ENCODE peak calls at places on chromosomes 16 and 17, in six cellular contexts. D is BJ, H is lung, Y is sigmoid colon, S is endodermal cell, T is mucosa of descending colon. U is an unnamed sample. For H3K36me3, the result is how much of the 10 kb centered on the place peaks cover.

GRCh38 chr17:64572682-64573154 is 65.9 kb downstream of the CEP95 start:
- DNase-seq in D (peak), H (no peak), Y (no peak), S (no peak), T (no peak), U (no peak)

GRCh38 chr17:42783062-42783777 is 2.8 kb downstream of the WNK4 start:
- DNase-seq in D (no peak), H (no peak), Y (no peak), S (peak), T (no peak), U (peak)

GRCh38 chr16:50539053-50539615 is 9.1 kb upstream of the NKD1 start:
- DNase-seq in D (no peak), H (no peak), Y (no peak), S (peak), T (no peak), U (no peak)

GRCh38 chr16:86903068-86903467 is 324.7 kb downstream of the FOXL1 start:
- DNase-seq in D (no peak), H (no peak), Y (no peak), S (no peak), T (no peak), U (no peak)

GRCh38 chr17:40097931-40098845 is 2.2 kb downstream of the NR1D1 start:
- DNase-seq in D (no peak), H (peak), Y (peak), S (no peak), T (peak), U (no peak)

GRCh38 chr16:80682435-80683070 is 121.8 kb downstream of the CDYL2 start:
- DNase-seq in D (peak), H (no peak), Y (no peak), S (no peak), T (no peak), U (no peak)

GRCh38 chr17:49260011-49260921 is 29.7 kb upstream of the PHOSPHO1 start:
- DNase-seq in D (peak), H (peak), Y (peak), S (peak), T (peak), U (peak)

GRCh38 chr16:85755929-85756768 is 5.3 kb upstream of the C16orf74 start:
- DNase-seq in D (no peak), H (no peak), Y (no peak), S (peak), T (no peak), U (no peak)

GRCh38 chr17:48444531-48445247 is 14.7 kb upstream of the SKAP1 start:
- DNase-seq in D (no peak), H (no peak), Y (no peak), S (no peak), T (no peak), U (no peak)

GRCh38 chr17:38750312-38751121 is 2.0 kb upstream of the PSMB3 start:
- DNase-seq in D (no peak), H (no peak), Y (no peak), S (peak), T (no peak), U (no peak)

GRCh38 chr16:5490499-5490898 is 392.9 kb upstream of the EEF2KMT start:
- DNase-seq in D (no peak), H (no peak), Y (no peak), S (peak), T (peak), U (no peak)

GRCh38 chr16:56610609-56611111 is 2.3 kb downstream of the MT2A start:
- DNase-seq in D (no peak), H (no peak), Y (no peak), S (no peak), T (no peak), U (no peak)

GRCh38 chr16:56789360-56789759 is 59.4 kb downstream of the NUP93 start:
- DNase-seq in D (no peak), H (peak), Y (no peak), S (no peak), T (no peak), U (no peak)

GRCh38 chr17:18323007-18323406 is 7.9 kb downstream of the SMCR8 start:
- DNase-seq in D (no peak), H (no peak), Y (peak), S (peak), T (no peak), U (no peak)

GRCh38 chr16:10817514-10817913 is 1.1 kb downstream of the TVP23A start:
- DNase-seq in D (no peak), H (no peak), Y (no peak), S (no peak), T (no peak), U (no peak)

GRCh38 chr16:14164916-14165684 is 94.0 kb downstream of the MRTFB start:
- DNase-seq in D (no peak), H (no peak), Y (no peak), S (no peak), T (no peak), U (no peak)

GRCh38 chr16:67179421-67180080 is 4.2 kb downstream of the MATCAP1 start:
- DNase-seq in D (no peak), H (no peak), Y (no peak), S (peak), T (no peak), U (no peak)

GRCh38 chr17:37147301-37147812 is 198.6 kb downstream of the AATF start:
- DNase-seq in D (no peak), H (no peak), Y (no peak), S (no peak), T (no peak), U (no peak)

GRCh38 chr16:53433930-53434435 is 288 bp upstream of the RBL2 start:
- DNase-seq in D (no peak), H (no peak), Y (no peak), S (no peak), T (no peak), U (no peak)

GRCh38 chr17:4204676-4205075 is 59.1 kb downstream of the ANKFY1 start:
- DNase-seq in D (peak), H (peak), Y (peak), S (no peak), T (no peak), U (no peak)

GRCh38 chr16:75379911-75380847 is 53.1 kb downstream of the CFDP1 start:
- DNase-seq in D (no peak), H (peak), Y (no peak), S (no peak), T (no peak), U (no peak)

GRCh38 chr17:50665838-50666237 is 31.2 kb downstream of the ABCC3 start:
- DNase-seq in D (no peak), H (no peak), Y (no peak), S (peak), T (no peak), U (no peak)

GRCh38 chr17:72515291-72516065 is 394.7 kb downstream of the SOX9 start:
- DNase-seq in D (no peak), H (no peak), Y (no peak), S (no peak), T (no peak), U (no peak)

GRCh38 chr17:32870969-32871368 is 6.0 kb downstream of the MYO1D start:
- DNase-seq in D (no peak), H (no peak), Y (no peak), S (no peak), T (no peak), U (no peak)

GRCh38 chr17:10875984-10876555 is 38.2 kb upstream of the PIRT start:
- DNase-seq in D (no peak), H (peak), Y (no peak), S (peak), T (no peak), U (no peak)

GRCh38 chr16:24372824-24373223 is 116.7 kb downstream of the CACNG3 start:
- DNase-seq in D (no peak), H (no peak), Y (no peak), S (no peak), T (no peak), U (no peak)

GRCh38 chr17:74957935-74958549 is 14.5 kb downstream of the HID1 start:
- DNase-seq in D (no peak), H (peak), Y (peak), S (peak), T (no peak), U (no peak)

GRCh38 chr17:44348234-44348987 is 3.3 kb downstream of the GRN start:
- DNase-seq in D (no peak), H (no peak), Y (no peak), S (no peak), T (peak), U (no peak)

GRCh38 chr17:50356418-50356817 is 10.5 kb downstream of the XYLT2 start:
- DNase-seq in D (no peak), H (no peak), Y (peak), S (peak), T (no peak), U (no peak)

GRCh38 chr17:39380144-39380543 is 21.3 kb downstream of the FBXL20 start:
- DNase-seq in D (no peak), H (no peak), Y (no peak), S (no peak), T (no peak), U (no peak)

GRCh38 chr16:57507414-57508083 is 21.3 kb upstream of the DOK4 start:
- DNase-seq in D (no peak), H (no peak), Y (peak), S (no peak), T (no peak), U (no peak)

GRCh38 chr17:48055531-48056245 is 7.5 kb downstream of the NFE2L1 start:
- DNase-seq in D (peak), H (no peak), Y (no peak), S (peak), T (no peak), U (peak)

GRCh38 chr16:90077757-90078593 is 844 bp upstream of the PRDM7 start:
- DNase-seq in D (peak), H (no peak), Y (no peak), S (peak), T (peak), U (no peak)

GRCh38 chr16:13305019-13305755 is 403.8 kb downstream of the SHISA9 start:
- DNase-seq in D (no peak), H (no peak), Y (no peak), S (no peak), T (no peak), U (no peak)

GRCh38 chr16:20734782-20735181 is 6.8 kb downstream of the THUMPD1 start:
- DNase-seq in D (no peak), H (no peak), Y (no peak), S (no peak), T (no peak), U (no peak)

GRCh38 chr17:77125432-77125901 is 15.3 kb upstream of the SEC14L1 start:
- DNase-seq in D (peak), H (no peak), Y (no peak), S (no peak), T (no peak), U (peak)

GRCh38 chr17:82703935-82704865 is 5.7 kb upstream of the RAB40B start:
- DNase-seq in D (no peak), H (no peak), Y (no peak), S (no peak), T (peak), U (no peak)
- H3K4me3 ChIP-seq in D (no peak), H (no peak), Y (no peak), S (no peak), T (no peak), U (no peak)

GRCh38 chr17:22695228-22695619 is 1002.9 kb downstream of the KCNJ18 start:
- DNase-seq in D (no peak), H (peak), Y (peak), S (no peak), T (no peak), U (no peak)

GRCh38 chr17:22692066-22692800 is 999.9 kb downstream of the KCNJ18 start:
- DNase-seq in D (no peak), H (peak), Y (peak), S (no peak), T (no peak), U (no peak)

GRCh38 chr17:22692801-22693171 is 1000.5 kb downstream of the KCNJ18 start:
- DNase-seq in D (no peak), H (no peak), Y (no peak), S (no peak), T (no peak), U (no peak)

GRCh38 chr17:22694362-22695227 is 1002.3 kb downstream of the KCNJ18 start:
- DNase-seq in D (no peak), H (no peak), Y (no peak), S (peak), T (no peak), U (no peak)
- TF ChIP-seq CTCF in D (peak), H (no peak), Y (no peak), S (peak), T (no peak), U (no peak)

GRCh38 chr17:2724783-2725164 is 13.2 kb upstream of the CLUH start:
- DNase-seq in D (no peak), H (no peak), Y (no peak), S (peak), T (peak), U (no peak)

GRCh38 chr17:2722611-2723010 is 11.0 kb upstream of the CLUH start:
- DNase-seq in D (no peak), H (no peak), Y (no peak), S (peak), T (no peak), U (no peak)

GRCh38 chr17:2721603-2722002 is 10.0 kb upstream of the CLUH start:
- DNase-seq in D (no peak), H (no peak), Y (no peak), S (peak), T (peak), U (no peak)

GRCh38 chr17:2723997-2724782 is 12.6 kb upstream of the CLUH start:
- DNase-seq in D (no peak), H (no peak), Y (no peak), S (peak), T (peak), U (no peak)

GRCh38 chr17:2723505-2723996 is 12.0 kb upstream of the CLUH start:
- DNase-seq in D (no peak), H (no peak), Y (no peak), S (peak), T (peak), U (no peak)
- H3K36me3 ChIP-seq in D (under half), H (under half), Y (under half), S (under half), T (under half), U (under half)

GRCh38 chr16:3611145-3611977 is at the start of gene SLX4:
- DNase-seq in D (peak), H (peak), Y (peak), S (peak), T (peak), U (peak)

GRCh38 chr16:3607634-3608033 is 3.8 kb downstream of the SLX4 start:
- DNase-seq in D (no peak), H (no peak), Y (no peak), S (no peak), T (no peak), U (no peak)

GRCh38 chr16:3608069-3608468 is 3.3 kb downstream of the SLX4 start:
- DNase-seq in D (no peak), H (no peak), Y (no peak), S (no peak), T (no peak), U (no peak)

GRCh38 chr16:3610698-3611144 is 685 bp downstream of the SLX4 start:
- DNase-seq in D (no peak), H (no peak), Y (no peak), S (no peak), T (no peak), U (no peak)

DNA sequence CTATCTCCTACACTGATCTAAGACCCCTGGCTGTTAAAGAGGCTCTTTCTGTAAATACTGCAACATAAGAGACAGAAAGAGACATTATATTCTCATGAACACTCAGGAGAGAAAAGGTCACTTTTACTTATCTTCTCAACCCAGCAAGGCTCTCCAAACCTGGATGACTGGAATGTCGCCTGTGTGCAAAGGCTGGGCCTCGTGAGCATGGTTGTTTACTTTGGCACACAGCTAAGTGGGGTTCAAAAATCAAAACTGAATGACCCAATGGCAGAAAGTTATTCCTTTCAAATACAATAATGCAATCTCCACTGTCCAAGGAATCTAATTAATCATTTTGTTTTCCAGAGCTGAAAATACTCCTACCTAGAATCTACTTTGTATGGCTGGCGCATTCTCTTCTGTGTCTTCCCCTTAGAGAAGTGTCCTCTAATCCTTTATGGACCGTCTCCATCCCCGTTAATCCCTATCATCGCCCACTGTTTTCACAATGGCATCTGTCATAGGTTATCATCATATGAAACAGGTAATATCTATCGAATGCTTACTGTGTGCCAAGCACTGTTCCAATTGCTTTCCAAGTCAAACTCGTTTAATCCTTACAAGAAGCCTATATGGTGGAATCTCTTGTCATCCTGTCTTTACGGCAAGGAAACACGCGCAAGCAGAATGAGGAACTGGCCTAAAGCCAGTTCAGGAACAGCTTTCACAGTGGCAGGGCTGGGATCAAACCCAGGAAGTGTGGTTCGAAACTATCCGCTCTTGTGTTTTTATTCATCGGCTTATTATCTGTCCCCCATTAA is 1.3 kb downstream of the SLX4 start:
- DNase-seq in D (no peak), H (no peak), Y (no peak), S (no peak), T (no peak), U (no peak)
- H3K4me3 ChIP-seq in D (no peak), H (no peak), Y (no peak), S (peak), T (no peak), U (no peak)

U was measured in kidney epithelial cell.